ENCODE peak calls at places on chromosome 2, in seven cellular contexts. B, N, Q, M, Z, Y and I are unnamed samples.

GRCh38 chr2:127219716-127220090 is 396 bp downstream of the CYP27C1 start:
- DNase-seq in B (no peak), N (no peak), Q (no peak), M (no peak), Z (peak; percentile 29), Y (no peak), I (no peak)

GRCh38 chr2:104448661-104449410 is 405.1 kb upstream of the POU3F3 start:
- DNase-seq in B (no peak), N (no peak), Q (no peak), M (no peak), Z (no peak), Y (no peak), I (no peak)

GRCh38 chr2:181185948-181186347 is 205.5 kb downstream of the UBE2E3 start:
- DNase-seq in B (no peak), N (no peak), Q (no peak), M (no peak), Z (peak; percentile 61), Y (no peak), I (peak; percentile 53)

GRCh38 chr2:152336854-152337510 is 2.0 kb downstream of the FMNL2 start:
- DNase-seq in B (no peak), N (no peak), Q (no peak), M (no peak), Z (peak; percentile 52), Y (peak; percentile 41), I (peak; percentile 48)

GRCh38 chr2:108931372-108931771 is 57.6 kb downstream of the EDAR start:
- DNase-seq in B (no peak), N (no peak), Q (no peak), M (no peak), Z (no peak), Y (no peak), I (no peak)

GRCh38 chr2:145184741-145185671 is 665.1 kb upstream of the ZEB2 start:
- DNase-seq in B (no peak), N (no peak), Q (no peak), M (no peak), Z (peak; percentile 79), Y (no peak), I (peak; percentile 69)

GRCh38 chr2:240121675-240122074 is 14.4 kb downstream of the COPS9 start:
- DNase-seq in B (peak; percentile 4), N (no peak), Q (no peak), M (no peak), Z (no peak), Y (no peak), I (no peak)

GRCh38 chr2:18950598-18950933 is 361.2 kb upstream of the NT5C1B start:
- DNase-seq in B (no peak), N (no peak), Q (no peak), M (no peak), Z (no peak), Y (no peak), I (no peak)

GRCh38 chr2:100292022-100292580 is 30.2 kb downstream of the LONRF2 start:
- DNase-seq in B (no peak), N (no peak), Q (no peak), M (no peak), Z (peak; percentile 50), Y (peak; percentile 87), I (no peak)

GRCh38 chr2:217740178-217740577 is 262.6 kb downstream of the TNS1 start:
- DNase-seq in B (no peak), N (no peak), Q (no peak), M (no peak), Z (no peak), Y (no peak), I (no peak)

GRCh38 chr2:38375711-38376345 is 1.2 kb downstream of the ATL2 start:
- DNase-seq in B (no peak), N (peak; percentile 35), Q (no peak), M (no peak), Z (no peak), Y (peak; percentile 6), I (peak; percentile 69)

GRCh38 chr2:42752299-42752698 is 11.6 kb downstream of the OXER1 start:
- DNase-seq in B (no peak), N (no peak), Q (no peak), M (peak; percentile 85), Z (no peak), Y (no peak), I (no peak)

GRCh38 chr2:54722641-54723299 is 692 bp upstream of the EML6 start:
- DNase-seq in B (no peak), N (no peak), Q (no peak), M (no peak), Z (peak; percentile 83), Y (peak; percentile 68), I (peak; percentile 78)

GRCh38 chr2:200609027-200609614 is 23.3 kb downstream of the AOX1 start:
- DNase-seq in B (no peak), N (no peak), Q (no peak), M (no peak), Z (peak; percentile 94), Y (peak; percentile 82), I (peak; percentile 93)

GRCh38 chr2:217694296-217694695 is 308.5 kb downstream of the TNS1 start:
- DNase-seq in B (no peak), N (no peak), Q (no peak), M (no peak), Z (no peak), Y (no peak), I (no peak)

GRCh38 chr2:101983928-101984327 is 7.8 kb upstream of the IL1R2 start:
- DNase-seq in B (no peak), N (no peak), Q (no peak), M (no peak), Z (peak; percentile 54), Y (peak; percentile 60), I (peak; percentile 12)

GRCh38 chr2:238865744-238866355 is 18.0 kb downstream of the TWIST2 start:
- DNase-seq in B (no peak), N (no peak), Q (no peak), M (no peak), Z (no peak), Y (no peak), I (no peak)

GRCh38 chr2:16400127-16400623 is 265.5 kb downstream of the CYRIA start:
- DNase-seq in B (no peak), N (no peak), Q (no peak), M (no peak), Z (no peak), Y (peak; percentile 3), I (no peak)

GRCh38 chr2:30217644-30218361 is 13.5 kb upstream of the LBH start:
- DNase-seq in B (no peak), N (no peak), Q (no peak), M (no peak), Z (no peak), Y (peak; percentile 69), I (no peak)